ENCODE peak calls at places on chromosomes 1 and 21, in seven cellular contexts. One of them, this sample, is unnamed.

GRCh38 chr1:52119722-52120121 is 22.2 kb upstream of the ZFYVE9 start:
- DNase-seq in hepatocyte: no peak
- DNase-seq in neural progenitor cell: peak; percentile 28
- DNase-seq in GM12865: no peak
- DNase-seq in AG09309: no peak
- DNase-seq in upper lobe of right lung: no peak
- DNase-seq in kidney epithelial cell: no peak
- DNase-seq in this sample: no peak

GRCh38 chr1:196477262-196477661 is 131.0 kb downstream of the KCNT2 start:
- DNase-seq in hepatocyte: no peak
- DNase-seq in AG09309: no peak
- DNase-seq in GM12865: no peak
- DNase-seq in upper lobe of right lung: no peak
- DNase-seq in neural progenitor cell: no peak
- DNase-seq in kidney epithelial cell: no peak
- DNase-seq in this sample: no peak

GRCh38 chr21:18711662-18712061 is 308.1 kb upstream of the TMPRSS15 start:
- DNase-seq in upper lobe of right lung: no peak
- DNase-seq in kidney epithelial cell: no peak
- DNase-seq in AG09309: no peak
- DNase-seq in neural progenitor cell: no peak
- DNase-seq in GM12865: no peak
- DNase-seq in hepatocyte: no peak
- DNase-seq in this sample: no peak

GRCh38 chr1:225461533-225462428 is 33.9 kb upstream of the LBR start:
- DNase-seq in AG09309: no peak
- DNase-seq in hepatocyte: no peak
- DNase-seq in upper lobe of right lung: no peak
- DNase-seq in GM12865: no peak
- DNase-seq in kidney epithelial cell: no peak
- DNase-seq in neural progenitor cell: no peak
- DNase-seq in this sample: no peak

GRCh38 chr1:26166719-26167281 is 2.0 kb downstream of the C1orf232 start:
- DNase-seq in kidney epithelial cell: no peak
- DNase-seq in GM12865: peak; percentile 35
- DNase-seq in AG09309: no peak
- DNase-seq in neural progenitor cell: no peak
- DNase-seq in upper lobe of right lung: no peak
- DNase-seq in hepatocyte: no peak
- DNase-seq in this sample: no peak

GRCh38 chr1:59696421-59697115 is 118.2 kb upstream of the HOOK1 start:
- DNase-seq in upper lobe of right lung: no peak
- DNase-seq in hepatocyte: no peak
- DNase-seq in neural progenitor cell: no peak
- DNase-seq in AG09309: no peak
- DNase-seq in GM12865: peak; percentile 18
- DNase-seq in kidney epithelial cell: no peak
- DNase-seq in this sample: no peak

GRCh38 chr1:205565799-205566198 is 61.3 kb downstream of the CDK18 start:
- DNase-seq in neural progenitor cell: no peak
- DNase-seq in upper lobe of right lung: no peak
- DNase-seq in hepatocyte: peak; percentile 65
- DNase-seq in AG09309: no peak
- DNase-seq in kidney epithelial cell: no peak
- DNase-seq in GM12865: no peak
- DNase-seq in this sample: no peak

GRCh38 chr21:21187579-21187978 is 189.4 kb downstream of the NCAM2 start:
- DNase-seq in GM12865: no peak
- DNase-seq in hepatocyte: no peak
- DNase-seq in kidney epithelial cell: no peak
- DNase-seq in upper lobe of right lung: no peak
- DNase-seq in AG09309: no peak
- DNase-seq in neural progenitor cell: no peak
- DNase-seq in this sample: no peak

GRCh38 chr1:16143005-16143565 is 12.8 kb downstream of the EPHA2 start:
- DNase-seq in GM12865: no peak
- DNase-seq in kidney epithelial cell: no peak
- DNase-seq in neural progenitor cell: no peak
- DNase-seq in upper lobe of right lung: no peak
- DNase-seq in hepatocyte: no peak
- DNase-seq in AG09309: no peak
- DNase-seq in this sample: no peak

GRCh38 chr1:235714205-235714897 is 64.8 kb upstream of the GNG4 start:
- DNase-seq in hepatocyte: no peak
- DNase-seq in GM12865: no peak
- DNase-seq in kidney epithelial cell: no peak
- DNase-seq in neural progenitor cell: no peak
- DNase-seq in AG09309: no peak
- DNase-seq in upper lobe of right lung: no peak
- DNase-seq in this sample: no peak

GRCh38 chr1:92087542-92087941 is 7.4 kb downstream of the BTBD8 start:
- DNase-seq in kidney epithelial cell: no peak
- DNase-seq in GM12865: no peak
- DNase-seq in neural progenitor cell: no peak
- DNase-seq in hepatocyte: no peak
- DNase-seq in upper lobe of right lung: no peak
- DNase-seq in AG09309: no peak
- DNase-seq in this sample: no peak

GRCh38 chr21:44907966-44908364 is 12.7 kb downstream of the ITGB2 start:
- DNase-seq in neural progenitor cell: no peak
- DNase-seq in GM12865: no peak
- DNase-seq in hepatocyte: no peak
- DNase-seq in kidney epithelial cell: no peak
- DNase-seq in AG09309: no peak
- DNase-seq in upper lobe of right lung: peak; percentile 85
- DNase-seq in this sample: no peak

GRCh38 chr1:85452859-85453430 is 12.0 kb downstream of the DDAH1 start:
- DNase-seq in neural progenitor cell: no peak
- DNase-seq in hepatocyte: no peak
- DNase-seq in AG09309: no peak
- DNase-seq in kidney epithelial cell: no peak
- DNase-seq in GM12865: no peak
- DNase-seq in upper lobe of right lung: no peak
- DNase-seq in this sample: no peak

GRCh38 chr1:165235777-165236285 is 120.7 kb downstream of the LMX1A start:
- DNase-seq in hepatocyte: peak; percentile 11
- DNase-seq in kidney epithelial cell: no peak
- DNase-seq in upper lobe of right lung: no peak
- DNase-seq in GM12865: no peak
- DNase-seq in AG09309: no peak
- DNase-seq in neural progenitor cell: peak; percentile 90
- DNase-seq in this sample: no peak

GRCh38 chr1:205590457-205590768 is 41.4 kb downstream of the ELK4 start:
- DNase-seq in hepatocyte: no peak
- DNase-seq in upper lobe of right lung: no peak
- DNase-seq in GM12865: no peak
- DNase-seq in kidney epithelial cell: no peak
- DNase-seq in neural progenitor cell: no peak
- DNase-seq in AG09309: no peak
- DNase-seq in this sample: no peak

GRCh38 chr1:210132582-210132981 is 100.0 kb upstream of the SERTAD4 start:
- DNase-seq in AG09309: no peak
- DNase-seq in kidney epithelial cell: peak; percentile 7
- DNase-seq in GM12865: peak; percentile 6
- DNase-seq in neural progenitor cell: peak; percentile 66
- DNase-seq in hepatocyte: peak; percentile 59
- DNase-seq in upper lobe of right lung: no peak
- DNase-seq in this sample: no peak

GRCh38 chr1:173017792-173018191 is 32.9 kb downstream of the TNFSF18 start:
- DNase-seq in AG09309: no peak
- DNase-seq in hepatocyte: no peak
- DNase-seq in upper lobe of right lung: no peak
- DNase-seq in GM12865: peak; percentile 26
- DNase-seq in kidney epithelial cell: no peak
- DNase-seq in neural progenitor cell: no peak
- DNase-seq in this sample: no peak

GRCh38 chr1:152309955-152310354 is 15.1 kb downstream of the FLG start:
- DNase-seq in AG09309: no peak
- DNase-seq in neural progenitor cell: no peak
- DNase-seq in upper lobe of right lung: peak; percentile 49
- DNase-seq in hepatocyte: no peak
- DNase-seq in kidney epithelial cell: no peak
- DNase-seq in GM12865: no peak
- DNase-seq in this sample: no peak

GRCh38 chr1:194133152-194133551 is 946.7 kb upstream of the B3GALT2 start:
- DNase-seq in neural progenitor cell: no peak
- DNase-seq in upper lobe of right lung: no peak
- DNase-seq in AG09309: no peak
- DNase-seq in hepatocyte: no peak
- DNase-seq in kidney epithelial cell: no peak
- DNase-seq in GM12865: no peak
- DNase-seq in this sample: no peak

GRCh38 chr1:221709854-221710253 is 32.0 kb downstream of the DUSP10 start:
- DNase-seq in GM12865: no peak
- DNase-seq in hepatocyte: no peak
- DNase-seq in upper lobe of right lung: no peak
- DNase-seq in neural progenitor cell: no peak
- DNase-seq in AG09309: no peak
- DNase-seq in kidney epithelial cell: no peak
- DNase-seq in this sample: no peak

GRCh38 chr1:221708987-221709386 is 32.9 kb downstream of the DUSP10 start:
- DNase-seq in upper lobe of right lung: no peak
- DNase-seq in hepatocyte: peak; percentile 65
- DNase-seq in neural progenitor cell: peak; percentile 68
- DNase-seq in AG09309: no peak
- DNase-seq in kidney epithelial cell: peak; percentile 81
- DNase-seq in GM12865: peak; percentile 69
- DNase-seq in this sample: no peak

GRCh38 chr1:221706191-221706590 is 35.7 kb downstream of the DUSP10 start:
- DNase-seq in upper lobe of right lung: no peak
- DNase-seq in hepatocyte: no peak
- DNase-seq in GM12865: no peak
- DNase-seq in AG09309: no peak
- DNase-seq in neural progenitor cell: no peak
- DNase-seq in kidney epithelial cell: no peak
- DNase-seq in this sample: no peak

GRCh38 chr1:221706862-221707582 is 34.9 kb downstream of the DUSP10 start:
- DNase-seq in AG09309: no peak
- DNase-seq in GM12865: no peak
- DNase-seq in kidney epithelial cell: no peak
- DNase-seq in neural progenitor cell: no peak
- DNase-seq in hepatocyte: no peak
- DNase-seq in upper lobe of right lung: no peak
- DNase-seq in this sample: no peak

DNA sequence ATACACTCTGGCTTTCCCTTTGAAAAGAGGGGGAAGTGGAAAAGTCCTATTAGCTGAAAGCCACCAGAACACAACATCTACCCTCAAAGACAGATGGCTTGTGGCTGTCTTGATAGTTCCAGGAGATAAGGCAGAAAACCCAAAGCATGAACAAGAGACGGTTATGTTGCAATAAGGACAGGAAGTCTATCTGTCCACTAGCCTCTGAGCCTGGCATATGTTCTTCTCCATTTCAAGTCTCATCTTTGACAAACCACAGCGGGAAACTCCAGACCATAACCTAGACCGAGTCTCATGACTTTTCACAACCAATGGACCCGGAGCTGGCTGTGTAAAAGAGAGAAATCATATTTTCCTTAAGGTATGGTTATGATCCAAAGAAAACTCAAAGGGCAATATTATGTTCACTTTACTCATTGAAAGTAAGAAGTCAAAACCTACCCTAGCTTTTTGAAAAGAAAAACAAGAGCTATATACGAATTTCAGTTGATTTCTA is 33.8 kb downstream of the DUSP10 start:
- DNase-seq in upper lobe of right lung: no peak
- DNase-seq in hepatocyte: no peak
- DNase-seq in kidney epithelial cell: no peak
- DNase-seq in AG09309: no peak
- DNase-seq in GM12865: peak; percentile 90
- DNase-seq in neural progenitor cell: no peak
- DNase-seq in this sample: no peak
- H3K4me3 ChIP-seq in upper lobe of right lung: no peak overlapping the region
- H3K4me3 ChIP-seq in hepatocyte: no peak overlapping the region
- H3K4me3 ChIP-seq in kidney epithelial cell: no peak overlapping the region
- H3K4me3 ChIP-seq in AG09309: no peak overlapping the region
- H3K4me3 ChIP-seq in GM12865: peak overlapping the region; percentile 14
- H3K4me3 ChIP-seq in neural progenitor cell: no peak overlapping the region
- H3K4me3 ChIP-seq in this sample: no peak overlapping the region

GRCh38 chr1:95793893-95794292 is 559.9 kb downstream of the RWDD3 start:
- DNase-seq in hepatocyte: peak; percentile 11
- DNase-seq in kidney epithelial cell: no peak
- DNase-seq in AG09309: no peak
- DNase-seq in neural progenitor cell: peak; percentile 40
- DNase-seq in upper lobe of right lung: no peak
- DNase-seq in GM12865: no peak
- DNase-seq in this sample: no peak
- TF ChIP-seq CTCF in hepatocyte: peak; percentile 30
- TF ChIP-seq CTCF in kidney epithelial cell: no peak
- TF ChIP-seq CTCF in AG09309: no peak
- TF ChIP-seq CTCF in neural progenitor cell: peak; percentile 50
- TF ChIP-seq CTCF in upper lobe of right lung: no peak
- TF ChIP-seq CTCF in GM12865: no peak
- TF ChIP-seq CTCF in this sample: peak; percentile 14

DNA sequence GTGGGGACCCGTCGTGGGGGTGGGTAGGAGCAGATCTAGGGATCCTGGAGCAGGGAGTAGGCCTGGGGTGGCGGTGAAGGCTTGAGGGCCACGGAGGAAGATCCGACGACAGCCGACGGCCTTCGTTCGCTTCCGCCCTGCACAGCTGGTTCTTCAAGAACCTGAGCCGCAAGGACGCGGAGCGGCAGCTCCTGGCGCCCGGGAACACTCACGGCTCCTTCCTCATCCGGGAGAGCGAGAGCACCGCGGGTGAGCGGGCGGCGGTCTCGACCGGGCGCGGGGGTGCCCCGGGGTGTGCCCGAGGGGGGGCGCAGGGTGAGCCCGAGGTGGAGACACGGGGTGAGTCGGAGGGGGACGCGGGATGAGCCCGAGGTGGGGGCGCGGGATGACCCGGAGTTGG is 16.5 kb upstream of the HDAC1 start:
- DNase-seq in upper lobe of right lung: peak; percentile 72
- DNase-seq in kidney epithelial cell: no peak
- DNase-seq in hepatocyte: no peak
- DNase-seq in neural progenitor cell: no peak
- DNase-seq in AG09309: no peak
- DNase-seq in GM12865: no peak
- DNase-seq in this sample: no peak
- H3K4me3 ChIP-seq in upper lobe of right lung: no peak overlapping the region
- H3K4me3 ChIP-seq in kidney epithelial cell: no peak overlapping the region
- H3K4me3 ChIP-seq in hepatocyte: no peak overlapping the region
- H3K4me3 ChIP-seq in neural progenitor cell: no peak overlapping the region
- H3K4me3 ChIP-seq in AG09309: no peak overlapping the region
- H3K4me3 ChIP-seq in GM12865: no peak overlapping the region
- H3K4me3 ChIP-seq in this sample: no peak overlapping the region

GRCh38 chr1:157124855-157125254 is 13.3 kb downstream of the ETV3 start:
- DNase-seq in kidney epithelial cell: no peak
- DNase-seq in hepatocyte: no peak
- DNase-seq in AG09309: no peak
- DNase-seq in GM12865: peak; percentile 9
- DNase-seq in upper lobe of right lung: no peak
- DNase-seq in neural progenitor cell: no peak
- DNase-seq in this sample: no peak
- TF ChIP-seq CTCF in kidney epithelial cell: no peak
- TF ChIP-seq CTCF in hepatocyte: no peak
- TF ChIP-seq CTCF in AG09309: no peak
- TF ChIP-seq CTCF in GM12865: no peak
- TF ChIP-seq CTCF in upper lobe of right lung: no peak
- TF ChIP-seq CTCF in neural progenitor cell: no peak
- TF ChIP-seq CTCF in this sample: no peak

This sample was measured in epithelial cell of proximal tubule.